ENCODE peak calls at places on chromosomes 16 and 17, in nine cellular contexts. H is activated CD4-positive, alpha-beta T cell treated with anti-CD3 and anti-CD28 coated beads for 1 hour; W is EL; J is RCC 7860; G is activated T-helper 1 cell treated with Interleukin-2 at 50 U/mL for 16 hours; T is anterior cingulate cortex; F is AG09309; O is nucleus accumbens; A is NCI-H1930. Z is an unnamed sample.

GRCh38 chr17:8862213-8863056 is 5.0 kb downstream of the PIK3R6 start:
- DNase-seq in H (no peak), W (no peak), J (no peak), G (no peak), T (no peak), F (no peak), O (no peak), A (no peak), Z (no peak)

GRCh38 chr17:1951920-1952319 is 73.2 kb downstream of the RTN4RL1 start:
- DNase-seq in H (no peak), W (no peak), J (no peak), G (no peak), T (no peak), F (no peak), O (no peak), A (no peak), Z (no peak)

GRCh38 chr17:80423536-80424225 is 8.7 kb downstream of the ENDOV start:
- DNase-seq in H (no peak), W (no peak), J (no peak), G (no peak), T (no peak), F (no peak), O (no peak), A (no peak), Z (peak; percentile 9)

GRCh38 chr16:23858496-23859062 is 22.8 kb downstream of the PRKCB start:
- DNase-seq in H (no peak), W (no peak), J (no peak), G (no peak), T (no peak), F (no peak), O (no peak), A (no peak), Z (no peak)

GRCh38 chr16:58128181-58128631 is 975 bp downstream of the CFAP20 start:
- DNase-seq in H (no peak), W (no peak), J (no peak), G (no peak), T (no peak), F (no peak), O (peak; percentile 40), A (no peak), Z (no peak)

GRCh38 chr17:37043201-37043600 is 94.4 kb downstream of the AATF start:
- DNase-seq in H (no peak), W (no peak), J (no peak), G (no peak), T (no peak), F (no peak), O (no peak), A (no peak), Z (no peak)

GRCh38 chr16:30528799-30529457 is 2.6 kb upstream of the ZNF768 start:
- DNase-seq in H (no peak), W (no peak), J (no peak), G (no peak), T (no peak), F (no peak), O (no peak), A (no peak), Z (no peak)

GRCh38 chr16:29844575-29845331 is 18.3 kb downstream of the CDIPT start:
- DNase-seq in H (no peak), W (no peak), J (no peak), G (no peak), T (no peak), F (no peak), O (no peak), A (no peak), Z (no peak)

GRCh38 chr17:64025732-64026294 is 5.4 kb upstream of the ICAM2 start:
- DNase-seq in H (peak; percentile 86), W (peak; percentile 77), J (peak; percentile 51), G (peak; percentile 90), T (no peak), F (no peak), O (no peak), A (peak; percentile 57), Z (no peak)

GRCh38 chr17:78534492-78535284 is 42.5 kb downstream of the DNAH17 start:
- DNase-seq in H (no peak), W (no peak), J (no peak), G (no peak), T (no peak), F (no peak), O (no peak), A (no peak), Z (no peak)

GRCh38 chr17:78497115-78497540 is 80.1 kb downstream of the DNAH17 start:
- DNase-seq in H (peak; percentile 26), W (peak; percentile 71), J (peak; percentile 75), G (peak; percentile 30), T (peak; percentile 56), F (peak; percentile 23), O (peak; percentile 74), A (peak; percentile 47), Z (peak; percentile 94)

GRCh38 chr16:71885261-71885650 is 1.3 kb upstream of the ZNF821 start:
- DNase-seq in H (no peak), W (no peak), J (no peak), G (no peak), T (no peak), F (no peak), O (no peak), A (no peak), Z (no peak)

GRCh38 chr17:56593741-56594527 is 435 bp downstream of the NOG start:
- DNase-seq in H (peak; percentile 38), W (peak; percentile 83), J (no peak), G (no peak), T (peak; percentile 42), F (peak; percentile 11), O (no peak), A (no peak), Z (no peak)

GRCh38 chr16:67443299-67443698 is 12.4 kb downstream of the HSD11B2 start:
- DNase-seq in H (no peak), W (no peak), J (no peak), G (no peak), T (no peak), F (no peak), O (no peak), A (no peak), Z (no peak)

GRCh38 chr16:12097523-12098428 is 121.2 kb downstream of the SNX29 start:
- DNase-seq in H (no peak), W (no peak), J (no peak), G (no peak), T (no peak), F (peak; percentile 62), O (peak; percentile 67), A (no peak), Z (no peak)

GRCh38 chr17:7281074-7281952 is at the start of gene SLC2A4:
- DNase-seq in H (peak; percentile 73), W (peak; percentile 96), J (peak; percentile 61), G (peak; percentile 61), T (peak; percentile 40), F (peak; percentile 56), O (peak; percentile 60), A (peak; percentile 88), Z (peak; percentile 99)

GRCh38 chr17:76687278-76688164 is 23.2 kb downstream of the MXRA7 start:
- DNase-seq in H (no peak), W (no peak), J (no peak), G (no peak), T (no peak), F (no peak), O (peak; percentile 17), A (no peak), Z (no peak)

GRCh38 chr16:1543085-1543896 is 9.8 kb downstream of the TMEM204 start:
- DNase-seq in H (no peak), W (peak; percentile 79), J (peak; percentile 87), G (no peak), T (no peak), F (peak; percentile 53), O (no peak), A (no peak), Z (no peak)

GRCh38 chr17:79338589-79338988 is 264.0 kb downstream of the ENGASE start:
- DNase-seq in H (no peak), W (peak; percentile 39), J (no peak), G (no peak), T (no peak), F (no peak), O (no peak), A (no peak), Z (no peak)

GRCh38 chr16:85514601-85515318 is 98.4 kb upstream of the GSE1 start:
- DNase-seq in H (no peak), W (peak; percentile 98), J (peak; percentile 78), G (no peak), T (peak; percentile 59), F (peak; percentile 81), O (peak; percentile 56), A (no peak), Z (no peak)

GRCh38 chr16:58020628-58021521 is 4.7 kb upstream of the MMP15 start:
- DNase-seq in H (peak; percentile 47), W (peak; percentile 52), J (peak; percentile 17), G (no peak), T (peak; percentile 38), F (no peak), O (peak; percentile 14), A (no peak), Z (no peak)

GRCh38 chr16:52861614-52862022 is 191.1 kb downstream of the CHD9NB start:
- DNase-seq in H (no peak), W (no peak), J (no peak), G (no peak), T (peak; percentile 3), F (no peak), O (no peak), A (no peak), Z (no peak)

GRCh38 chr17:49986396-49987289 is 8.4 kb downstream of the DLX3 start:
- DNase-seq in H (no peak), W (no peak), J (no peak), G (no peak), T (no peak), F (no peak), O (no peak), A (no peak), Z (no peak)

GRCh38 chr16:48907906-48908634 is 298.1 kb upstream of the N4BP1 start:
- DNase-seq in H (no peak), W (no peak), J (peak; percentile 14), G (no peak), T (no peak), F (no peak), O (no peak), A (no peak), Z (no peak)

GRCh38 chr16:1772362-1772907 is at the start of gene EME2:
- DNase-seq in H (peak; percentile 31), W (peak; percentile 52), J (peak; percentile 37), G (peak; percentile 34), T (no peak), F (no peak), O (no peak), A (no peak), Z (no peak)

Z was measured in D721Med.